ENCODE peak calls at places on chromosomes 2 and 18, in six cellular contexts. C, Y, E, A, W and P are unnamed samples.

GRCh38 chr18:23810396-23810795 is 121.1 kb downstream of the LAMA3 start:
- DNase-seq in E (no peak), C (no peak), W (no peak), A (no peak), Y (no peak), P (no peak)

GRCh38 chr2:43340066-43340465 is 113.7 kb upstream of the ZFP36L2 start:
- DNase-seq in C (no peak), E (peak), W (no peak), A (peak), Y (no peak), P (no peak)

GRCh38 chr2:75047907-75048625 is 89.6 kb downstream of the POLE4 start:
- DNase-seq in A (peak), E (peak), W (no peak), C (peak), Y (no peak), P (no peak)

GRCh38 chr18:5444269-5444668 is 99.5 kb downstream of the EPB41L3 start:
- DNase-seq in E (peak), C (no peak), W (no peak), Y (no peak), A (peak), P (no peak)

GRCh38 chr2:71679481-71679880 is 226.1 kb downstream of the DYSF start:
- DNase-seq in C (peak), E (no peak), W (no peak), Y (no peak), A (no peak), P (no peak)

GRCh38 chr2:120684691-120685402 is 50.8 kb upstream of the GLI2 start:
- DNase-seq in W (no peak), A (peak), E (peak), C (no peak), Y (no peak), P (no peak)

GRCh38 chr18:44839239-44839666 is 158.6 kb downstream of the SETBP1 start:
- DNase-seq in C (peak), Y (peak), E (peak), W (no peak), A (peak), P (no peak)

GRCh38 chr18:45738660-45739059 is 14.7 kb downstream of the SLC14A1 start:
- DNase-seq in Y (no peak), W (no peak), E (no peak), A (no peak), C (no peak), P (no peak)

GRCh38 chr18:74382481-74382880 is 66.8 kb downstream of the C18orf63 start:
- DNase-seq in W (no peak), Y (no peak), C (no peak), A (no peak), E (no peak), P (no peak)

GRCh38 chr2:67322361-67323001 is 74.7 kb upstream of the ETAA1 start:
- DNase-seq in Y (no peak), A (peak), C (peak), E (peak), W (no peak), P (no peak)

GRCh38 chr2:201255468-201255867 is 4.9 kb upstream of the CASP8 start:
- DNase-seq in W (no peak), A (no peak), E (no peak), C (no peak), Y (no peak), P (no peak)

GRCh38 chr2:229571243-229571642 is 143.1 kb downstream of the DNER start:
- DNase-seq in A (no peak), E (no peak), Y (no peak), W (no peak), C (no peak), P (no peak)

GRCh38 chr2:109200616-109201464 is 71.8 kb downstream of the SH3RF3 start:
- DNase-seq in W (no peak), C (no peak), Y (no peak), E (no peak), A (no peak), P (no peak)

GRCh38 chr2:20596973-20597867 is 53.7 kb downstream of the HS1BP3 start:
- DNase-seq in Y (no peak), W (no peak), E (peak), C (no peak), A (no peak), P (no peak)

GRCh38 chr2:60066971-60067370 is 486.5 kb downstream of the BCL11A start:
- DNase-seq in E (no peak), C (no peak), Y (no peak), A (no peak), W (no peak), P (no peak)

GRCh38 chr2:122564843-122565242 is 809.4 kb downstream of the TSN start:
- DNase-seq in E (no peak), W (no peak), C (no peak), A (no peak), Y (no peak), P (no peak)

GRCh38 chr18:58290059-58290747 is 246.2 kb downstream of the NEDD4L start:
- DNase-seq in A (peak), E (peak), Y (no peak), W (no peak), C (no peak), P (no peak)

GRCh38 chr18:11658989-11659388 is 30.1 kb upstream of the GNAL start:
- DNase-seq in C (no peak), A (no peak), E (peak), Y (no peak), W (no peak), P (no peak)

GRCh38 chr2:10124538-10125045 is 2.1 kb downstream of the RRM2 start:
- DNase-seq in W (peak), Y (no peak), E (peak), C (peak), A (peak), P (peak)

GRCh38 chr2:241771286-241772062 is 5.1 kb upstream of the GAL3ST2 start:
- DNase-seq in C (peak), Y (no peak), W (no peak), E (peak), A (peak), P (peak)

GRCh38 chr18:70331456-70332097 is 42.7 kb downstream of the SOCS6 start:
- DNase-seq in W (no peak), Y (no peak), A (no peak), E (no peak), C (no peak), P (no peak)

GRCh38 chr18:45416168-45416567 is 199.1 kb upstream of the SLC14A2 start:
- DNase-seq in W (no peak), A (no peak), Y (no peak), E (no peak), C (no peak), P (no peak)

GRCh38 chr2:20080839-20081348 is 29.5 kb upstream of the LAPTM4A start:
- DNase-seq in A (no peak), W (no peak), E (no peak), Y (no peak), C (no peak), P (no peak)

GRCh38 chr18:55328301-55328700 is 259.7 kb downstream of the TCF4 start:
- DNase-seq in C (no peak), E (peak), A (peak), Y (no peak), W (no peak), P (no peak)

GRCh38 chr2:10075101-10075500 is 5.1 kb downstream of the CYS1 start:
- DNase-seq in C (no peak), A (no peak), Y (no peak), W (no peak), E (no peak), P (no peak)

GRCh38 chr18:24368749-24369148 is 28.9 kb downstream of the OSBPL1A start:
- DNase-seq in C (no peak), W (no peak), Y (no peak), E (peak), A (peak), P (no peak)

GRCh38 chr2:24203029-24203786 is 28.4 kb downstream of the FAM228A start:
- DNase-seq in E (no peak), Y (no peak), A (no peak), C (no peak), W (no peak), P (no peak)

GRCh38 chr2:241951920-241952319 is 82.4 kb downstream of the RTP5 start:
- DNase-seq in E (no peak), Y (no peak), A (no peak), W (no peak), C (no peak), P (no peak)

DNA sequence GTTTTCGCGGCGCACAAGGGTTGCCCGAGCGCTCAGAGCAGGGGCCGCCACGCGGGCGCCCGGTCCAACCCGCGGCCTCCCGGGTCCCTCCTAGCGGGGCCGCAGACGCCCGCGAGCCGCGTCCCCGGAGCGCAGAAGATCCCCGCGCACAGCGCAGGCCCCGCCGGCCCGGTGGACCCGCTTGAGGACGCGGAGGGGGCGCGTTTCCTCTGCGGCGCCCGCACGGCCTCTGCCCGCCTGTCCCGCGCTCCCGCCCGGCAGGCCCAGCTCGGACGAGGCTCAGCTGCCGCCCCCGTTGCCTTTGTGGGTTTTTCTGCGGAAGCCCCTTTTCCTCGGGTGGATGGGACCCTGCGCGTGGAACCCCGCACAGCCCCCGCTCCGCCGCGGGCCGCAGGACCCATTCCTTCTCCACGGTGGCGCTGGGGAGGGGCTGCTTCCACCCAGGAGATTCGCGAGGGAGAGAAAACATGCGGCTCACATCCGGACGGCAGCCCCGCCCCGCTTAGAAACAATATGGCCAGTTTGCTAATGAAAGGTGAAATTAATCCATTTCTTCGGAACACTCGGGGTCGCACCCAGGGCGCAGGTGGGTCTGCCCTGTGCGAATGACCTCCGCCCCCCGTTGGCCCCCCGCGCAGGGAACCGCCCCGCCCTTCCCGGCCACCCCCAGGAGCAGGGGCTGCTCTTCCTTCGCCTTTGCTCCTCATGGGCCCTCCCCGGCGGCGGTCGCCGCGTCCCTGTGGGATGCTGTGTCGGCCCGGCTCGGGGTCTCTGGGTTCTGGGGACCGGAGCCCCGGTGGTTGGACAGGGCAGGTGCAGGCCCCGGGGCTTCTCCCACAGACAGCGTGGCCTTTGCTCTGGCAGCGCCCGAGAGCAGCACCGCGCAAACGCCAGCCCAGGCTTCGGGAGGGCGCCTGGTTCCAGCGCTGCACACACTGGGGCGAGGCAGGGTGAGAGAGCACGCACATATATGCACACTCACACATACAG is 9.3 kb upstream of the KCNG2 start:
- DNase-seq in E (peak), Y (no peak), C (no peak), A (no peak), W (no peak), P (no peak)
- TF ChIP-seq CTCF in E (no peak), Y (no peak), C (no peak), A (peak), W (peak), P (no peak)

DNA sequence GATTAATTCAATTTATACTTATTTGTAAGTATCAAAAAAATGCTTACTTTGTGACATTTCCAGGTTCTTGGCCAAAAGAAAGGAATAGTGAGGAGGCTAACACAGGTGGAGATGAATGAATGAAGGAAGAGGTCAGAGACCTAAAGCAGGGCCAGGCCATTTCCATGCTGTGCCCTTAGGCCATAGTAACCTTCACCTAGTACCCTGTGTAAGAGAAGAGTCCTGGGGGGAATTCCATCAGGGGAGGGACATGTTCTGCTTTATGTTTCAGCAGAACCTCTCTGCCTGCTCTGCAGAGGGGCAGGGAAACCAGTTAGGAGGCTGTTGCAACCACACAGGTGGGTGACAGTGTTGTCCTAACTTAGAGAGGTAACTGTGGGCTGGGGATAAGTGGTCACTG is 204.2 kb upstream of the CDH20 start:
- DNase-seq in A (no peak), Y (no peak), C (no peak), W (no peak), E (no peak), P (no peak)
- H3K4me3 ChIP-seq in A (no peak), Y (no peak), C (no peak), W (no peak), E (no peak), P (no peak)

GRCh38 chr2:80091237-80091636 is 213.3 kb downstream of the LRRTM1 start:
- DNase-seq in W (no peak), E (no peak), A (no peak), Y (no peak), C (no peak), P (no peak)

GRCh38 chr2:80086831-80087230 is 217.7 kb downstream of the LRRTM1 start:
- DNase-seq in Y (no peak), A (peak), C (peak), W (peak), E (peak), P (no peak)
- TF ChIP-seq CTCF in Y (no peak), A (peak), C (peak), W (no peak), E (no peak), P (no peak)

GRCh38 chr2:41933035-41933429 is 114.8 kb upstream of the PKDCC start:
- DNase-seq in W (no peak), C (no peak), Y (no peak), A (no peak), E (no peak), P (no peak)
- H3K4me3 ChIP-seq in W (no peak), C (no peak), Y (no peak), A (no peak), E (no peak), P (no peak)

GRCh38 chr2:188456114-188456909 is 164.6 kb downstream of the GULP1 start:
- DNase-seq in W (no peak), E (no peak), C (no peak), A (no peak), Y (no peak), P (no peak)
- TF ChIP-seq CTCF in W (no peak), E (peak), C (peak), A (peak), Y (no peak), P (peak)

DNA sequence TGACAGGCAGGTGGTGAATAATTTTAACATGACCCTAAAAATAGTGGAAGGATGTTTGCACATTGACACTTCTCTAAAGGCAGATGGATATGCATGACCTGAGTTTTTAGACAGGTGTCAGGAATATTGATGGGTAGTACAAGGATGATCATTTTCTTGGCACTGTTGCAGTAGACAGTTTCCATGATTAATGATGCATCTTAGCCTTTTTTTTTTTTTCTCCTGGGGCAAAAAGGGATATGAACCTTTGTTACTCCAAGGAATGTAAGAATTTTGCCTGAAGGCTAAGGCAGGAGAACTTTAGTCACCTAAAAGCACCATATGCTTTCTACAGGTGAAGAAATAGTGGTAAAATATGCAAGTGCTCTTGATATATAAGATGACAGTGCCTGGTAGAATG is 136.3 kb upstream of the CAVIN2 start:
- DNase-seq in W (no peak), C (no peak), E (no peak), Y (no peak), A (no peak), P (no peak)
- H3K4me3 ChIP-seq in W (no peak), C (no peak), E (no peak), Y (no peak), A (no peak), P (no peak)